ENCODE peak calls at places on chromosomes 4 and X, in four cellular contexts. One of them, this sample, is unnamed.

GRCh38 chrX:8815460-8816065 is 14.4 kb upstream of the FAM9A start:
- DNase-seq in activated CD8-positive, alpha-beta memory T cell treated with anti-CD3 and anti-CD28 coated beads for 1 hour: no peak
- DNase-seq in MM.1S: peak
- DNase-seq in C1 segment of cervical spinal cord: no peak
- DNase-seq in this sample: peak

GRCh38 chrX:2650865-2651264 is 40.2 kb upstream of the CD99 start:
- DNase-seq in activated CD8-positive, alpha-beta memory T cell treated with anti-CD3 and anti-CD28 coated beads for 1 hour: no peak
- DNase-seq in MM.1S: no peak
- DNase-seq in C1 segment of cervical spinal cord: no peak
- DNase-seq in this sample: no peak

GRCh38 chr4:53196872-53197759 is 168.7 kb downstream of the SCFD2 start:
- DNase-seq in activated CD8-positive, alpha-beta memory T cell treated with anti-CD3 and anti-CD28 coated beads for 1 hour: no peak
- DNase-seq in C1 segment of cervical spinal cord: no peak
- DNase-seq in MM.1S: peak
- DNase-seq in this sample: peak

GRCh38 chr4:108351806-108352205 is 183.1 kb upstream of the LEF1 start:
- DNase-seq in C1 segment of cervical spinal cord: no peak
- DNase-seq in MM.1S: no peak
- DNase-seq in activated CD8-positive, alpha-beta memory T cell treated with anti-CD3 and anti-CD28 coated beads for 1 hour: no peak
- DNase-seq in this sample: peak

GRCh38 chr4:42150653-42151567 is 1.5 kb downstream of the BEND4 start:
- DNase-seq in activated CD8-positive, alpha-beta memory T cell treated with anti-CD3 and anti-CD28 coated beads for 1 hour: no peak
- DNase-seq in MM.1S: no peak
- DNase-seq in C1 segment of cervical spinal cord: no peak
- DNase-seq in this sample: no peak

GRCh38 chrX:123626962-123627361 is 105.9 kb downstream of the THOC2 start:
- DNase-seq in MM.1S: no peak
- DNase-seq in activated CD8-positive, alpha-beta memory T cell treated with anti-CD3 and anti-CD28 coated beads for 1 hour: no peak
- DNase-seq in C1 segment of cervical spinal cord: no peak
- DNase-seq in this sample: peak

GRCh38 chr4:137345597-137345996 is 186.7 kb downstream of the PCDH18 start:
- DNase-seq in C1 segment of cervical spinal cord: no peak
- DNase-seq in activated CD8-positive, alpha-beta memory T cell treated with anti-CD3 and anti-CD28 coated beads for 1 hour: no peak
- DNase-seq in MM.1S: no peak
- DNase-seq in this sample: no peak

GRCh38 chr4:67236793-67237192 is 308.5 kb downstream of the CENPC start:
- DNase-seq in C1 segment of cervical spinal cord: no peak
- DNase-seq in MM.1S: no peak
- DNase-seq in activated CD8-positive, alpha-beta memory T cell treated with anti-CD3 and anti-CD28 coated beads for 1 hour: no peak
- DNase-seq in this sample: no peak

GRCh38 chrX:53319614-53320542 is 38.5 kb upstream of the IQSEC2 start:
- DNase-seq in activated CD8-positive, alpha-beta memory T cell treated with anti-CD3 and anti-CD28 coated beads for 1 hour: no peak
- DNase-seq in C1 segment of cervical spinal cord: peak
- DNase-seq in MM.1S: no peak
- DNase-seq in this sample: no peak

GRCh38 chr4:6935961-6936360 is 26.3 kb downstream of the TBC1D14 start:
- DNase-seq in MM.1S: no peak
- DNase-seq in activated CD8-positive, alpha-beta memory T cell treated with anti-CD3 and anti-CD28 coated beads for 1 hour: no peak
- DNase-seq in C1 segment of cervical spinal cord: no peak
- DNase-seq in this sample: no peak

GRCh38 chr4:16582036-16582435 is 316.4 kb downstream of the LDB2 start:
- DNase-seq in activated CD8-positive, alpha-beta memory T cell treated with anti-CD3 and anti-CD28 coated beads for 1 hour: no peak
- DNase-seq in MM.1S: no peak
- DNase-seq in C1 segment of cervical spinal cord: no peak
- DNase-seq in this sample: no peak

GRCh38 chrX:139049455-139049854 is 337.9 kb upstream of the FGF13 start:
- DNase-seq in C1 segment of cervical spinal cord: no peak
- DNase-seq in MM.1S: no peak
- DNase-seq in activated CD8-positive, alpha-beta memory T cell treated with anti-CD3 and anti-CD28 coated beads for 1 hour: no peak
- DNase-seq in this sample: peak

GRCh38 chrX:47200385-47201150 is 6.9 kb downstream of the UBA1 start:
- DNase-seq in activated CD8-positive, alpha-beta memory T cell treated with anti-CD3 and anti-CD28 coated beads for 1 hour: no peak
- DNase-seq in MM.1S: no peak
- DNase-seq in C1 segment of cervical spinal cord: no peak
- DNase-seq in this sample: peak

GRCh38 chr4:146112389-146112788 is 63.1 kb upstream of the LSM6 start:
- DNase-seq in C1 segment of cervical spinal cord: no peak
- DNase-seq in activated CD8-positive, alpha-beta memory T cell treated with anti-CD3 and anti-CD28 coated beads for 1 hour: no peak
- DNase-seq in MM.1S: no peak
- DNase-seq in this sample: no peak

GRCh38 chrX:37800762-37801161 is 20.9 kb downstream of the CYBB start:
- DNase-seq in MM.1S: no peak
- DNase-seq in C1 segment of cervical spinal cord: no peak
- DNase-seq in activated CD8-positive, alpha-beta memory T cell treated with anti-CD3 and anti-CD28 coated beads for 1 hour: no peak
- DNase-seq in this sample: no peak

GRCh38 chrX:155068165-155068564 is 2.8 kb downstream of the CMC4 start:
- DNase-seq in C1 segment of cervical spinal cord: no peak
- DNase-seq in MM.1S: no peak
- DNase-seq in activated CD8-positive, alpha-beta memory T cell treated with anti-CD3 and anti-CD28 coated beads for 1 hour: no peak
- DNase-seq in this sample: peak

GRCh38 chrX:68732906-68733493 is 85.5 kb downstream of the STARD8 start:
- DNase-seq in C1 segment of cervical spinal cord: no peak
- DNase-seq in activated CD8-positive, alpha-beta memory T cell treated with anti-CD3 and anti-CD28 coated beads for 1 hour: peak
- DNase-seq in MM.1S: peak
- DNase-seq in this sample: peak

GRCh38 chrX:40049084-40049641 is 48.6 kb downstream of the BCOR start:
- DNase-seq in MM.1S: no peak
- DNase-seq in activated CD8-positive, alpha-beta memory T cell treated with anti-CD3 and anti-CD28 coated beads for 1 hour: no peak
- DNase-seq in C1 segment of cervical spinal cord: no peak
- DNase-seq in this sample: no peak

GRCh38 chr4:169254546-169254983 is 16.2 kb downstream of the SH3RF1 start:
- DNase-seq in MM.1S: no peak
- DNase-seq in activated CD8-positive, alpha-beta memory T cell treated with anti-CD3 and anti-CD28 coated beads for 1 hour: no peak
- DNase-seq in C1 segment of cervical spinal cord: no peak
- DNase-seq in this sample: peak

GRCh38 chr4:187286536-187286935 is 562.9 kb upstream of the FAT1 start:
- DNase-seq in C1 segment of cervical spinal cord: no peak
- DNase-seq in MM.1S: no peak
- DNase-seq in activated CD8-positive, alpha-beta memory T cell treated with anti-CD3 and anti-CD28 coated beads for 1 hour: no peak
- DNase-seq in this sample: peak

GRCh38 chr4:126271266-126271665 is 956.5 kb downstream of the FAT4 start:
- DNase-seq in C1 segment of cervical spinal cord: no peak
- DNase-seq in MM.1S: no peak
- DNase-seq in activated CD8-positive, alpha-beta memory T cell treated with anti-CD3 and anti-CD28 coated beads for 1 hour: no peak
- DNase-seq in this sample: peak

GRCh38 chr4:94159790-94160189 is 47.9 kb upstream of the SMARCAD1 start:
- DNase-seq in MM.1S: no peak
- DNase-seq in C1 segment of cervical spinal cord: no peak
- DNase-seq in activated CD8-positive, alpha-beta memory T cell treated with anti-CD3 and anti-CD28 coated beads for 1 hour: no peak
- DNase-seq in this sample: no peak

GRCh38 chrX:43175428-43175827 is 397.5 kb upstream of the PPP1R2C start:
- DNase-seq in activated CD8-positive, alpha-beta memory T cell treated with anti-CD3 and anti-CD28 coated beads for 1 hour: no peak
- DNase-seq in C1 segment of cervical spinal cord: no peak
- DNase-seq in MM.1S: no peak
- DNase-seq in this sample: peak

GRCh38 chrX:24990585-24990984 is 25.2 kb downstream of the ARX start:
- DNase-seq in MM.1S: no peak
- DNase-seq in activated CD8-positive, alpha-beta memory T cell treated with anti-CD3 and anti-CD28 coated beads for 1 hour: no peak
- DNase-seq in C1 segment of cervical spinal cord: no peak
- DNase-seq in this sample: no peak